ENCODE peak calls at places on chromosome X, in four cellular contexts. P is dermis microvascular lymphatic vessel endothelial cell, R is pancreas, V is PC-3. C is an unnamed sample.

GRCh38 chrX:70089575-70090297 is 27.5 kb downstream of the OTUD6A start:
- DNase-seq in P (peak; percentile 66), V (peak; percentile 74), R (no peak), C (no peak)

GRCh38 chrX:149010899-149011224 is 494.2 kb downstream of the IDS start:
- DNase-seq in V (no peak), R (no peak), P (no peak), C (no peak)

GRCh38 chrX:12936947-12937346 is 30.5 kb downstream of the TLR8 start:
- DNase-seq in V (no peak), R (no peak), P (no peak), C (no peak)

GRCh38 chrX:8845060-8845459 is 43.9 kb upstream of the FAM9A start:
- DNase-seq in R (no peak), P (no peak), V (peak; percentile 87), C (no peak)

GRCh38 chrX:141402897-141403610 is 160.7 kb upstream of the SPANXC start:
- DNase-seq in P (no peak), R (no peak), V (no peak), C (no peak)

GRCh38 chrX:18377802-18378201 is 23.3 kb upstream of the SCML2 start:
- DNase-seq in R (no peak), P (peak; percentile 32), V (peak; percentile 54), C (no peak)

GRCh38 chrX:43750248-43750676 is 94.2 kb downstream of the MAOA start:
- DNase-seq in V (peak; percentile 71), R (no peak), P (peak; percentile 61), C (peak; percentile 29)

GRCh38 chrX:131322646-131323045 is 33.5 kb upstream of the IGSF1 start:
- DNase-seq in V (no peak), P (no peak), R (no peak), C (no peak)

GRCh38 chrX:71870337-71871098 is 40.1 kb upstream of the NHSL2 start:
- DNase-seq in P (peak; percentile 3), R (peak; percentile 47), V (peak; percentile 55), C (no peak)

GRCh38 chrX:646796-647195 is 16.2 kb downstream of the SHOX start:
- DNase-seq in P (no peak), R (no peak), V (no peak), C (no peak)

GRCh38 chrX:135295238-135295943 is 13.9 kb upstream of the ETDC start:
- DNase-seq in V (no peak), R (no peak), P (peak; percentile 20), C (peak; percentile 35)

GRCh38 chrX:119028733-119029110 is 44.1 kb upstream of the CT47C1 start:
- DNase-seq in R (no peak), V (no peak), P (no peak), C (no peak)

GRCh38 chrX:47643926-47644325 is 6.4 kb downstream of the ELK1 start:
- DNase-seq in R (no peak), P (peak; percentile 47), V (peak; percentile 9), C (no peak)

C was measured in dorsolateral prefrontal cortex.